ENCODE peak calls at places on chromosomes 11 and 22, in four cellular contexts. M is pancreas, I is AG04450, R is left ventricle myocardium inferior. C is an unnamed sample.

GRCh38 chr11:106998126-106998525 is 20.1 kb downstream of the GUCY1A2 start:
- DNase-seq in M (no peak), I (no peak), R (no peak), C (no peak)

GRCh38 chr11:9210922-9211320 is 54.2 kb downstream of the DENND5A start:
- DNase-seq in I (no peak), R (no peak), M (no peak), C (no peak)

GRCh38 chr11:115184901-115185300 is 319.3 kb downstream of the CADM1 start:
- DNase-seq in R (no peak), I (no peak), M (no peak), C (no peak)

GRCh38 chr11:57321996-57322880 is 2.5 kb downstream of the TNKS1BP1 start:
- DNase-seq in M (peak; percentile 95), I (peak; percentile 95), R (peak; percentile 89), C (peak; percentile 82)

GRCh38 chr11:125173027-125173426 is 8.5 kb downstream of the PKNOX2 start:
- DNase-seq in M (no peak), I (no peak), R (no peak), C (no peak)

GRCh38 chr11:110207089-110207488 is 89.3 kb downstream of the RDX start:
- DNase-seq in R (no peak), I (no peak), M (no peak), C (no peak)

GRCh38 chr22:28718044-28718443 is 23.6 kb downstream of the CHEK2 start:
- DNase-seq in R (no peak), I (no peak), M (no peak), C (no peak)

GRCh38 chr11:67286621-67287333 is 2.3 kb upstream of the ANKRD13D start:
- DNase-seq in M (no peak), I (no peak), R (peak; percentile 29), C (no peak)

GRCh38 chr11:119205574-119206511 is at the start of gene CBL:
- DNase-seq in M (peak; percentile 90), I (peak; percentile 64), R (peak; percentile 96), C (peak; percentile 94)

GRCh38 chr11:64348611-64349387 is 8.8 kb downstream of the CCDC88B start:
- DNase-seq in I (no peak), M (no peak), R (no peak), C (no peak)

GRCh38 chr11:95149659-95150294 is 60.1 kb downstream of the ENDOD1 start:
- DNase-seq in I (no peak), R (peak; percentile 35), M (peak; percentile 59), C (peak; percentile 74)

GRCh38 chr11:116930177-116930576 is 92.8 kb upstream of the APOA1 start:
- DNase-seq in I (no peak), R (no peak), M (no peak), C (no peak)

GRCh38 chr11:116061322-116061721 is 557.1 kb upstream of the CADM1 start:
- DNase-seq in R (no peak), M (no peak), I (no peak), C (no peak)

GRCh38 chr11:34236572-34236971 is 121.2 kb downstream of the ABTB2 start:
- DNase-seq in I (no peak), R (no peak), M (no peak), C (no peak)

GRCh38 chr11:34234086-34234740 is 123.6 kb downstream of the ABTB2 start:
- DNase-seq in I (no peak), M (peak; percentile 35), R (no peak), C (no peak)

GRCh38 chr11:34235591-34236071 is 122.2 kb downstream of the ABTB2 start:
- DNase-seq in R (no peak), M (no peak), I (no peak), C (no peak)

GRCh38 chr11:34233215-34233614 is 124.6 kb downstream of the ABTB2 start:
- DNase-seq in I (no peak), M (no peak), R (no peak), C (no peak)

GRCh38 chr11:34235189-34235588 is 122.6 kb downstream of the ABTB2 start:
- DNase-seq in M (no peak), R (no peak), I (no peak), C (no peak)
- H3K27me3 ChIP-seq in M (no peaks in the 10 kb centered on the region), R (no peaks in the 10 kb centered on the region), I (peaks cover 5% of the 10 kb centered on the region), C (no peaks in the 10 kb centered on the region)

GRCh38 chr22:21650823-21651520 is 8.9 kb downstream of the SDF2L1 start:
- DNase-seq in I (no peak), R (no peak), M (no peak), C (no peak)
- H3K4me3 ChIP-seq in I (peak overlapping the region; percentile 91), R (peak overlapping the region; percentile 83), M (peak overlapping the region; percentile 50), C (peak overlapping the region; percentile 70)

GRCh38 chr22:45402466-45402865 is 10.9 kb downstream of the SMC1B start:
- DNase-seq in R (no peak), I (no peak), M (no peak), C (no peak)

GRCh38 chr22:45397806-45398205 is 15.6 kb downstream of the SMC1B start:
- DNase-seq in I (no peak), R (no peak), M (no peak), C (no peak)

GRCh38 chr22:45398214-45398613 is 15.2 kb downstream of the SMC1B start:
- DNase-seq in M (no peak), R (no peak), I (no peak), C (no peak)

GRCh38 chr22:45400046-45400445 is 13.4 kb downstream of the SMC1B start:
- DNase-seq in R (no peak), I (no peak), M (no peak), C (no peak)
- TF ChIP-seq CTCF in R (no peak), I (no peak), M (no peak), C (no peak)

GRCh38 chr22:49723478-49724029 is 104.1 kb downstream of the BRD1 start:
- DNase-seq in M (no peak), R (no peak), I (no peak), C (no peak)

GRCh38 chr22:49724893-49725489 is 102.7 kb downstream of the BRD1 start:
- DNase-seq in I (no peak), R (peak; percentile 46), M (peak; percentile 17), C (peak; percentile 66)

GRCh38 chr22:49725516-49725915 is 102.2 kb downstream of the BRD1 start:
- DNase-seq in R (no peak), M (no peak), I (no peak), C (no peak)

GRCh38 chr22:49726022-49726681 is 101.5 kb downstream of the BRD1 start:
- DNase-seq in I (no peak), M (no peak), R (no peak), C (no peak)

DNA sequence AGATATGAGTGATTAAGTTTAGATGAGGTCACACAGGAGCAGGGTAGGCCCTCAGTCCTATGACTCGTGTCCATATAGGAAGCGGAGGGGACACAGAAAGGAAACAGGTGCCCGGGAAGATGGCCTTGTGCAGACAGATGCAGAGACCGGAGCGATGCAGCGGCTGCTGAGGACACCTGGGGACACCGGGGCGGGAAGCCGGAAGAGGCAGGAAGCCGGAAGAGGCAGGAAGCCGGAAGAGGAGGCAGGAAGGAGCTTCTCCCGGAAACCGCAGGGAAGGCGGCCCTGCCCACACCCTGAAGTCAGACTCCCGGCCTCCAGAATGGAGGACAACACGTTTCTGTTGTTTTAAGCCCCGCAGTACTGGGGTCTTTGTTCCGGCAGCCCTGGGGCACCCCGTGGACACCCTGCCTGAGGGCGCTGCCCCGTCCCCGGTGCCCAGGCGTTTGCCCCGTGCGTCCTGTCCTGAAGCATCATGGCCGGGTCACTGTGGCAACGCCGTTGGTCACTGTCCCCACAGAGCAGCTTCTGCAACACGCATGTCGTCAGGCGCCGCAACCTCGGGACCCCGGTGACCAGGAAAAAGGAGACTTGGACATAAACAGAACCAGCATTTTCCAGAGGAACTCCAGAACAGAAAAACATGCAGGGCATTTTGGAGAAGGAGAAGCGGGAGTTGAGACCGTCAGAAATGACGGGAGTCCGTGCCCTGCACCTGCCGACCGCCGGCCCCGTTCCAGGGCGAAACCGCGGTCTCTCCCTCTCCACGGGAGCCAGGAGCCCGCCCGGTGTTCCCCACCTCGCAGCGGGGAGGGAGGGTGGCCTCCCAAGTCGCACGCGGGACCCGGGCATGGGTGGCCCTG is 103.4 kb downstream of the BRD1 start:
- DNase-seq in R (no peak), M (no peak), I (no peak), C (no peak)
- H3K27me3 ChIP-seq in R (peaks cover 86% of the 10 kb centered on the region), M (no peaks in the 10 kb centered on the region), I (peaks cover 21% of the 10 kb centered on the region), C (no peaks in the 10 kb centered on the region)

GRCh38 chr11:118175031-118175531 is 1.4 kb downstream of the SCN2B start:
- DNase-seq in R (peak; percentile 40), M (no peak), I (no peak), C (no peak)
- H3K4me3 ChIP-seq in R (peak overlapping the region; percentile 69), M (no peak overlapping the region), I (no peak overlapping the region), C (peak overlapping the region; percentile 61)

GRCh38 chr11:123578778-123579481 is 75.5 kb downstream of the SCN3B start:
- DNase-seq in R (no peak), I (no peak), M (no peak), C (no peak)

GRCh38 chr11:123579482-123579812 is 75.0 kb downstream of the SCN3B start:
- DNase-seq in M (no peak), I (no peak), R (no peak), C (no peak)

GRCh38 chr11:123580137-123580536 is 74.3 kb downstream of the SCN3B start:
- DNase-seq in M (no peak), I (no peak), R (no peak), C (no peak)

GRCh38 chr11:123581651-123582399 is 72.6 kb downstream of the SCN3B start:
- DNase-seq in R (no peak), M (no peak), I (no peak), C (no peak)

GRCh38 chr11:123580557-123581275 is 73.7 kb downstream of the SCN3B start:
- DNase-seq in I (no peak), R (peak; percentile 44), M (peak; percentile 64), C (peak; percentile 77)
- TF ChIP-seq CTCF in I (peak; percentile 95), R (peak; percentile 92), M (peak; percentile 90), C (peak; percentile 72)

GRCh38 chr22:48557473-48557872 is 1270.2 kb downstream of the BRD1 start:
- DNase-seq in R (no peak), M (no peak), I (no peak), C (no peak)
- H3K27me3 ChIP-seq in R (peaks cover 82% of the 10 kb centered on the region), M (no peaks in the 10 kb centered on the region), I (no peaks in the 10 kb centered on the region), C (no peaks in the 10 kb centered on the region)